ENCODE peak calls at places on chromosomes 4 and X, in seven cellular contexts. W is right lobe of liver; B is K562; N is CD4-positive, alpha-beta memory T cell; C is mammary epithelial cell; S is psoas muscle; R is OCI-LY7. J is an unnamed sample.

GRCh38 chr4:54091637-54092404 is 8.1 kb upstream of the GSX2 start:
- DNase-seq in W (peak; percentile 93), B (peak; percentile 68), N (peak; percentile 84), C (peak; percentile 53), S (peak; percentile 86), R (peak; percentile 84), J (peak; percentile 80)

GRCh38 chr4:151922306-151922705 is 161.5 kb upstream of the GATB start:
- DNase-seq in W (no peak), B (no peak), N (no peak), C (no peak), S (no peak), R (no peak), J (no peak)

GRCh38 chrX:21656587-21657317 is 1.4 kb downstream of the KLHL34 start:
- DNase-seq in W (no peak), B (no peak), N (no peak), C (no peak), S (no peak), R (no peak), J (no peak)

GRCh38 chr4:152328595-152328994 is 207.3 kb downstream of the FBXW7 start:
- DNase-seq in W (no peak), B (no peak), N (no peak), C (peak; percentile 88), S (no peak), R (no peak), J (no peak)

GRCh38 chr4:90718926-90719325 is 591.7 kb downstream of the CCSER1 start:
- DNase-seq in W (no peak), B (no peak), N (no peak), C (no peak), S (no peak), R (no peak), J (no peak)

GRCh38 chr4:77881460-77882295 is 19.0 kb downstream of the MRPL1 start:
- DNase-seq in W (no peak), B (no peak), N (no peak), C (peak; percentile 14), S (no peak), R (no peak), J (no peak)

GRCh38 chr4:145882594-145882993 is 56.0 kb downstream of the ZNF827 start:
- DNase-seq in W (no peak), B (no peak), N (no peak), C (no peak), S (no peak), R (no peak), J (no peak)

GRCh38 chr4:65999518-65999871 is 329.2 kb upstream of the EPHA5 start:
- DNase-seq in W (no peak), B (no peak), N (no peak), C (no peak), S (no peak), R (no peak), J (no peak)

GRCh38 chrX:49177338-49177833 is 5.7 kb downstream of the PLP2 start:
- DNase-seq in W (no peak), B (no peak), N (no peak), C (peak; percentile 46), S (no peak), R (no peak), J (no peak)

GRCh38 chr4:46329118-46329976 is 60.6 kb downstream of the GABRA2 start:
- DNase-seq in W (no peak), B (no peak), N (no peak), C (peak; percentile 60), S (no peak), R (peak; percentile 13), J (peak; percentile 42)

GRCh38 chr4:7254736-7255487 is 62.6 kb downstream of the SORCS2 start:
- DNase-seq in W (no peak), B (no peak), N (no peak), C (no peak), S (peak; percentile 35), R (peak; percentile 6), J (peak; percentile 69)

GRCh38 chr4:92994727-92995126 is 691.0 kb downstream of the GRID2 start:
- DNase-seq in W (no peak), B (no peak), N (no peak), C (no peak), S (no peak), R (no peak), J (no peak)

GRCh38 chr4:128287159-128287870 is at the start of gene PGRMC2:
- DNase-seq in W (no peak), B (peak; percentile 29), N (no peak), C (no peak), S (no peak), R (peak; percentile 54), J (peak; percentile 41)

GRCh38 chrX:47311857-47312774 is 58.3 kb upstream of the ZNF157 start:
- DNase-seq in W (no peak), B (peak; percentile 43), N (peak; percentile 56), C (peak; percentile 62), S (no peak), R (peak; percentile 48), J (peak; percentile 42)

GRCh38 chr4:4923208-4923607 is 63.7 kb downstream of the MSX1 start:
- DNase-seq in W (no peak), B (no peak), N (no peak), C (no peak), S (no peak), R (no peak), J (no peak)

GRCh38 chr4:6199344-6199921 is 916 bp downstream of the JAKMIP1 start:
- DNase-seq in W (no peak), B (no peak), N (peak; percentile 32), C (peak; percentile 17), S (no peak), R (no peak), J (peak; percentile 28)

GRCh38 chr4:153010137-153010536 is 74.0 kb downstream of the FHDC1 start:
- DNase-seq in W (no peak), B (no peak), N (no peak), C (no peak), S (no peak), R (no peak), J (no peak)

GRCh38 chr4:47532658-47533057 is 47.6 kb downstream of the ATP10D start:
- DNase-seq in W (no peak), B (no peak), N (no peak), C (no peak), S (no peak), R (no peak), J (no peak)

GRCh38 chr4:47533689-47534347 is 48.7 kb downstream of the ATP10D start:
- DNase-seq in W (no peak), B (no peak), N (no peak), C (no peak), S (no peak), R (no peak), J (no peak)

GRCh38 chr4:47530801-47531200 is 45.7 kb downstream of the ATP10D start:
- DNase-seq in W (no peak), B (no peak), N (no peak), C (no peak), S (no peak), R (no peak), J (no peak)

GRCh38 chr4:47531241-47531953 is 46.3 kb downstream of the ATP10D start:
- DNase-seq in W (no peak), B (no peak), N (peak; percentile 70), C (peak; percentile 94), S (no peak), R (no peak), J (no peak)

DNA sequence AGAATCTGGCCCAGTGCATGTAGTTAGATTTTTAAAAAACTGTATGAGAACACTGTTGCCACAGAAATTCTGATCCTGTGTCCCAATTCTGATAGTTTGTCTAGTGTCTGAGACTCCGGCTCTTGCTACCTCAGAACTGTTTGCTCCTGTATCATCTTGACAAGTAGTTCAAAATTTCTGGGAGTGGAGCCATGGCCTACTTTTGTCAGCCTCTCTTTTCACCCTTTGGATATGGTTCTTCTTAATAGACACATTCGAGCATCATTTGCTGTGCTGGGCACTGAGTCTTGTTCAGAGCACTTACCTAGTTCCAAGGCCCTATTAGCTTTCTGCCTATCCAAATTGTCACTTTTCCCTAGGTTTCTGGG is 46.9 kb downstream of the ATP10D start:
- DNase-seq in W (no peak), B (no peak), N (no peak), C (no peak), S (no peak), R (no peak), J (no peak)
- H3K4me3 ChIP-seq in W (no peak overlapping the region), B (no peak overlapping the region), N (peak overlapping the region; percentile 6), C (no peak overlapping the region), S (no peak overlapping the region), R (no peak overlapping the region), J (no peak overlapping the region)

DNA sequence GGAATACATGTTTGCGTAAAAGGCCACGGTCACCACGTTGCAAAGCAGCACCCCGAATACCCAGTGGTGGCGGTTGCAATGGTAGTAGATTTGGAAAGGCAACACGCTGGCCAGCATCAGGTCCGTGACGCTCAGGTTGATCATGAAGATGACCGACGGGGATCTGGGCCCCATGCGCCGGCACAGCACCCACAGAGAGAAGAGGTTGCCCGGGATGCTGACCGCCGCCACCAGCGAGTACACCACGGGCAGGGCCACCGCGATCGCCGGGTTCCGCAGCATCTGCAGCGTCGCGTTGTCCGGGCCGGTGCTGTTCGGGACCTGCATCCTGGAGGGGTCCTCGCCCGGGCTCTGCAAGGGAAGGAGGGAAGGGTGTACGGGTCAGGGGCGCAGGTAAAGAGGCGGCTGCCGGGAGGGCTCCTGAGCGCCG is 13.5 kb upstream of the ASMTL start:
- DNase-seq in W (no peak), B (no peak), N (no peak), C (no peak), S (no peak), R (no peak), J (no peak)
- H3K36me3 ChIP-seq in W (no peaks in the 10 kb centered on the region), B (no peaks in the 10 kb centered on the region), N (peaks cover 26% of the 10 kb centered on the region), C (no peaks in the 10 kb centered on the region), S (no peaks in the 10 kb centered on the region), R (peaks cover 57% of the 10 kb centered on the region), J (no peaks in the 10 kb centered on the region)

GRCh38 chr4:26993967-26994366 is 133.3 kb downstream of the STIM2 start:
- DNase-seq in W (no peak), B (no peak), N (no peak), C (no peak), S (no peak), R (no peak), J (no peak)
- H3K4me1 ChIP-seq in W (no peaks in the 10 kb centered on the region), B (peaks cover 13% of the 10 kb centered on the region), N (peaks cover 36% of the 10 kb centered on the region), C (peaks cover 5% of the 10 kb centered on the region), S (no peaks in the 10 kb centered on the region), R (peaks cover 59% of the 10 kb centered on the region), J (no peaks in the 10 kb centered on the region)

DNA sequence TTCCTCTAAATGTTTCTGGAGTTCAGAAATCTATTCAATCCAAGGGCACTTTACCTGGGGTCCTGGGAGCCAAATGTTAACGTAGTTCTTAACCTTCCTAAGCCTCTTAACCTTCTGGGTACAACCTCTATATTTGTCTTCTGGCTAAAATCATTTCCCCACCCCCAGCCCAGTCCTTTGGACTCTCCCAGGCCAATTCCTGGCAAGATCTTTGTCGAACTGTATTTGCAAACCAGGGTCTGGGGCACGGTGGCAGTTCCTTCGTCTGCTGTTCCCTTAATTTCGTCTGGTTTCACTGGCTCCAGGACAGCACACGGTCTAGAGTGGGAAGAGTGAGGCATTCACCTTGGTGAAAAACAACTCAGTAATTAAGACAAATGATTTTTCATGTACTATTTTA is 811 bp upstream of the SLC25A5 start:
- DNase-seq in W (no peak), B (no peak), N (no peak), C (no peak), S (no peak), R (no peak), J (no peak)
- H3K4me3 ChIP-seq in W (no peak overlapping the region), B (no peak overlapping the region), N (no peak overlapping the region), C (no peak overlapping the region), S (peak overlapping the region; percentile 85), R (peak overlapping the region; percentile 99), J (no peak overlapping the region)